ENCODE peak calls at places on chromosome 19, in ten cellular contexts. R is ovary, D is HCT116, G is K562, J is endodermal cell, E is fibroblast of the aortic adventitia, Z is astrocyte, Y is body of pancreas, W is aorta, O is IMR-90. T is an unnamed sample.

GRCh38 chr19:28596561-28597071 is 616.3 kb downstream of the UQCRFS1 start:
- DNase-seq in Y (peak), G (no peak), J (no peak), Z (no peak), O (no peak), W (no peak), R (no peak), E (no peak), D (no peak), T (no peak)

GRCh38 chr19:871446-872265 is 12.2 kb downstream of the CFD start:
- DNase-seq in Y (no peak), W (no peak), J (peak), D (no peak), R (peak), G (peak), O (peak), Z (peak), E (no peak), T (no peak)

GRCh38 chr19:7986321-7987083 is 18.9 kb downstream of the ELAVL1 start:
- DNase-seq in O (peak), Y (no peak), W (no peak), R (no peak), J (no peak), D (no peak), Z (peak), G (no peak), E (peak), T (peak)

GRCh38 chr19:3135961-3136683 is at the start of gene GNA15:
- DNase-seq in E (no peak), R (peak), D (no peak), Z (no peak), O (no peak), Y (no peak), W (peak), J (peak), G (no peak), T (no peak)

GRCh38 chr19:23832717-23833327 is 74.1 kb upstream of the ZNF681 start:
- DNase-seq in G (no peak), O (no peak), Z (no peak), W (no peak), R (no peak), E (peak), Y (no peak), J (no peak), D (no peak), T (no peak)

GRCh38 chr19:32291876-32292275 is 53.5 kb upstream of the ZNF507 start:
- DNase-seq in W (no peak), O (no peak), R (no peak), E (no peak), J (no peak), D (no peak), Y (no peak), G (no peak), Z (no peak), T (no peak)

GRCh38 chr19:33248954-33249613 is 23.4 kb upstream of the SLC7A10 start:
- DNase-seq in J (no peak), D (no peak), W (peak), O (no peak), Z (no peak), Y (no peak), R (no peak), E (no peak), G (no peak), T (peak)

GRCh38 chr19:58355215-58355796 is 2.0 kb upstream of the A1BG start:
- DNase-seq in Z (no peak), W (no peak), E (no peak), Y (no peak), O (no peak), R (no peak), D (no peak), J (no peak), G (no peak), T (no peak)

GRCh38 chr19:12996542-12997094 is 1.3 kb downstream of the NFIX start:
- DNase-seq in D (no peak), O (peak), J (peak), R (peak), W (no peak), Y (peak), Z (no peak), G (peak), E (peak), T (no peak)

GRCh38 chr19:16588089-16588823 is 16.0 kb upstream of the SLC35E1 start:
- DNase-seq in G (peak), R (peak), E (peak), J (no peak), D (no peak), O (peak), W (no peak), Y (peak), Z (peak), T (no peak)

GRCh38 chr19:43633520-43633919 is 6.1 kb downstream of the CADM4 start:
- DNase-seq in G (no peak), D (no peak), E (no peak), W (no peak), J (no peak), Y (no peak), R (no peak), O (no peak), Z (no peak), T (no peak)

GRCh38 chr19:920051-920857 is 3.1 kb downstream of the KISS1R start:
- DNase-seq in D (no peak), Y (no peak), E (peak), J (peak), Z (no peak), O (no peak), G (no peak), W (no peak), R (peak), T (no peak)

GRCh38 chr19:48752511-48753365 is at the start of gene FUT1:
- DNase-seq in Y (peak), Z (no peak), J (peak), D (peak), W (peak), E (no peak), R (no peak), O (no peak), G (peak), T (no peak)

GRCh38 chr19:56114051-56114694 is 6.9 kb downstream of the ZNF787 start:
- DNase-seq in E (no peak), J (peak), G (no peak), D (no peak), Y (no peak), O (no peak), Z (no peak), R (no peak), W (no peak), T (no peak)

GRCh38 chr19:32599736-32600157 is 18.8 kb downstream of the PDCD5 start:
- DNase-seq in J (peak), G (peak), Z (peak), D (peak), E (peak), R (no peak), Y (peak), W (no peak), O (peak), T (peak)

DNA sequence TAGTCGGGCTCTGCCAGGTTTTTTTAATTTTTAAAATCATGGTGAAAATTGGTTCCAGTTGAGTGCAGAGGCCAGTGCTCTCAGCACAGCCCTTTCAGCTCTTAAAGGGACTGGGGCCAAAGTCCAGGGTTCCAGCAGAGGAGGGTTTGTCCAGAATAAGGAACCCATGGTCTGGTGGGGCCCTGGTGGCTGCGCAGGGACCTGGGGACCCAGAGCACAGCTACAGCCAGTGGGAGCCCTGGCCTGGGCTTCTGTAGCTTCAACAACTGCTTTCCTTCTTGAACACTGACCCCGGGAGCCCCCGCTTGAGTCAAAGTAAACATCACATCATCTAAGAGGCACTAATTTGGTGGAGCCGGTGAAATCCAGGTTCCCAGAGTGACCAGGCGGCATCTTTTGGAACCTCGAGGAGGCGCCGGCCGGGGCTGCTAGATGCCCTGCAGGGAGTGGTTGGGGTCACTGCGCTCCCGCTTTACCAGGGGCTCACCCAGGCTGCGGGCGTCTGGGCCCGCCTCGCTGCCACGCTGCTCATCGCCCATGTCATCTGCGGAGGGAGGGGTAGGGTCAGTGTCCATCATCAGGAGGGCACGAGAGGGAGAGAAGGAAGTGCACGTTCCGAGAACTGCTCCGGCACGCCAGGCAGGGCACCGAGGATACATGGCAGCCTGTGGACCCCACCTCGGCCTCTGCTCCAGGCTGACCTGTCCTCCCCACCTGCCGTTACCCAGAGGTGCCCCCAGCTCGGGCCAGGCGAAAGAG is 16.6 kb upstream of the RANBP3 start:
- DNase-seq in J (no peak), R (no peak), O (no peak), Z (no peak), G (no peak), W (no peak), E (no peak), Y (no peak), D (no peak), T (no peak)
- H3K4me3 ChIP-seq in J (no peak), R (no peak), O (no peak), Z (no peak), G (no peak), W (no peak), E (no peak), Y (no peak), D (no peak), T (no peak)

GRCh38 chr19:30686911-30687566 is 314.9 kb downstream of the ZNF536 start:
- DNase-seq in D (no peak), W (no peak), R (no peak), O (no peak), Z (no peak), E (no peak), J (peak), G (no peak), Y (no peak), T (no peak)

GRCh38 chr19:30690525-30690924 is 318.3 kb downstream of the ZNF536 start:
- DNase-seq in D (no peak), O (no peak), W (no peak), R (no peak), E (no peak), Y (no peak), J (no peak), G (no peak), Z (no peak), T (no peak)

GRCh38 chr19:30690935-30691505 is 318.8 kb downstream of the ZNF536 start:
- DNase-seq in Y (no peak), D (no peak), W (no peak), R (no peak), Z (no peak), O (no peak), E (no peak), G (no peak), J (peak), T (no peak)

GRCh38 chr19:30688696-30689095 is 316.5 kb downstream of the ZNF536 start:
- DNase-seq in R (no peak), G (no peak), Y (no peak), J (no peak), W (no peak), Z (no peak), D (no peak), E (no peak), O (no peak), T (no peak)

DNA sequence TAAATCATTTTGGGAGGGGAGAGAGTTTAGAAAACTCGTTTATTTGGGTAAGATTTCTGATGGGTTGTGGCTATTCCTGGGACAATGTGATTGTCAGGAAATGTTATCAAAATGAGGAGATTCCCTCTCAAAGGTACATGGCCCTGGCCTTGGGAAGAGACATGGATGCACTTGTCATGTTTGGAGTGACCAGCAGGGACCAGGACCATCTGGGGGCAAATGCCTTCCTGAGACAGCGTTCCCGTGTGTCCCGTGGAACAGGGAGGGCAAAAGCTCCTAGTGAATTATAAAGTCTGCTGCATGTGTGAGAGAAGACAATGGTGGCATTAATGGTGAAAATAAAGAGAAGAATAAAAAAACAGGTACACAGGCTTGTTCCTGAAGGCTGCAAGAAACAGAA is 317.3 kb downstream of the ZNF536 start:
- DNase-seq in Z (no peak), E (no peak), W (no peak), J (no peak), O (no peak), Y (no peak), D (no peak), G (no peak), R (no peak), T (no peak)
- H3K4me3 ChIP-seq in Z (no peak), E (no peak), W (no peak), J (no peak), O (no peak), Y (no peak), D (no peak), G (no peak), R (no peak), T (no peak)

GRCh38 chr19:39031368-39032163 is 783 bp downstream of the FBXO27 start:
- DNase-seq in E (peak), G (peak), R (peak), Y (peak), O (no peak), Z (peak), W (peak), D (peak), J (peak), T (peak)
- H3K4me3 ChIP-seq in E (peak), G (peak), R (peak), Y (peak), O (peak), Z (peak), W (peak), D (peak), J (peak), T (peak)

GRCh38 chr19:47421844-47422395 is 2.6 kb upstream of the MEIS3 start:
- DNase-seq in J (peak), D (no peak), O (no peak), Z (peak), R (no peak), E (no peak), Y (no peak), G (no peak), W (no peak), T (no peak)
- H3K4me3 ChIP-seq in J (peak), D (no peak), O (no peak), Z (no peak), R (no peak), E (no peak), Y (no peak), G (no peak), W (no peak), T (no peak)

DNA sequence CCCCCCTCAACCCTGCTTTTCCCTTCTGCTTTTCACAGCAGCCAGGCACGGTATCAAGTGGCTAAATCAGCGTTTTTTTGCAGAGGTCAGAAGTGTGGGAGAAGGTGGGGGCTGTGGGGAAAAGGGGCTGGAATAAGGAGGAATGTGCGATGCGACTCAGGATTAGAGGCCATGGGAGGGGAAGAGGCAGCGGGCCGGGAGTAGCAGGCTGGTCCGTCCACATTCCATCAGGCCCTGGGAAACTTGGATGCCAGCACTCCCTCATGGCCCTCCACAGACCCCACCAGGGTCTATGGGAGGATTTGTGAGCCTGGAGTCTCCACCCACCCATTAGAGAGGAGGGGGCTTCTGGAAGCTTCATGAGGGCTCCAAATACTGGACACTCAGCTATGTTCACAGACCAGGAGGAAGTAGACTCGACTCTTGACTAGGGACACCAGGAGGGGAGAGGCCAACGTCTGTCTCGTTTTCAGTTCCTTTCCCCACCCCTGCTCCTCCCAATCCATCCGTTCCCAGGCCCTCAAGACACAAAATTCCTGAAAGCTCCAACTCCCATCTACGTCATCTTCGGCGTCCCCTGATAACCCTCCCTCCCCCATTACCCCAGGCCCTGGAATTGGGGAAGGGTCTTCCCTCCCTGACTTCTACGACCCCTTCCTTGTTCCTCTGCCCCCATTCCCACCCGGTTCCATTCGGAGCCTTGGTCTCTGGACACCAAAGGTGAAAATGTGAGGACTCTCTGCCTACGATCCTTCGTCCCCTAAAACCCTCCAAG is 3.3 kb upstream of the KCNC3 start:
- DNase-seq in Y (no peak), O (no peak), Z (no peak), G (peak), W (peak), E (no peak), D (no peak), R (no peak), J (peak), T (no peak)
- H3K4me3 ChIP-seq in Y (no peak), O (no peak), Z (no peak), G (peak), W (no peak), E (no peak), D (peak), R (no peak), J (peak), T (peak)

GRCh38 chr19:46495789-46496099 is at the start of gene PNMA8B:
- DNase-seq in R (peak), Z (no peak), Y (peak), E (peak), W (peak), O (peak), G (peak), J (peak), D (no peak), T (no peak)
- H3K4me3 ChIP-seq in R (peak), Z (peak), Y (no peak), E (peak), W (no peak), O (peak), G (no peak), J (peak), D (no peak), T (no peak)

DNA sequence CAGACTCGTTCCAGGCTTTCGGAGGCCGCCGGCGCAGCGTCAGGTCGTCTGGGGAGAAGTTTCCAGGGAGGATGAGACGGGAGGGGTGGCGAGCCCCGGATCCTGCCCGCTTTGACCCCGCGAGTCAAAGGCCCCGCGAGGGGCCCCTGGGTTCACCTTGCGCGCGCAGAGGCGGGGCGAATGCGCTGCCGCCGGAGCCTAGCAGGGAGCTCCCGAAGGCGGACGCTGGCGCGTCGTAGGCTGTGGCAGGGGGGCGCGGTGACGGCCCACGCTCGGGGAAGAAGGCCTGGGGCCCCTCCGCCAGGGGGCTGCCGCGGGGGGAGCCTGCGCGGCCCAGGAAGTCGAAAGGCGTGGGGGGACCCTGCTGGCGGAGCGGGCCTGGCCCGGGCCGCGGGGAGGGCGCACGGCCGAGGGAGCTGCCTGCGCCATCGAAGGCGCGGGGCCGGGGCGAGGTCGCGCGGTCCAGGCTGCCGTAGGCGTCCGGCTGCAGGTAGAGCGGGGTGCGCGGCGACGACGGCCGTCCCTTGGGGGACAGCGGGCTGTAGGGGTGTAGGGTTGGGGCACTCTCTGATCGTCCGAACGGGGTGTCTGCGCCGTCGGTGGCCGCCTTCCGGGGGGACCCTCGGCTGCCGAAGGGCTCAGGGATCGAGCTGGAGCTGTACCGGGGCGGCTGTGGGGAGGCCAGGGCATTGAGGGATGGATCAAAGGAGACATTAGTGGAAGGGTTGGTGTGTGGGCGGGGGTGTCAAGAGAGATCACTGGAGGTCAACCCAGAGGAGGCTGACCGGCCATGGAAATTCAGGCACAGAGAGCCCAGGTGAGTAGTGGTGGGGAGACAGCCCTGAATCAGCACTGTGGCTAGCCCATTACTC is 8.2 kb downstream of the PPP1R13L start:
- DNase-seq in D (no peak), J (peak), O (no peak), Y (no peak), G (no peak), R (no peak), W (no peak), Z (no peak), E (no peak), T (no peak)
- H3K4me3 ChIP-seq in D (no peak), J (no peak), O (no peak), Y (no peak), G (no peak), R (no peak), W (no peak), Z (no peak), E (no peak), T (no peak)

DNA sequence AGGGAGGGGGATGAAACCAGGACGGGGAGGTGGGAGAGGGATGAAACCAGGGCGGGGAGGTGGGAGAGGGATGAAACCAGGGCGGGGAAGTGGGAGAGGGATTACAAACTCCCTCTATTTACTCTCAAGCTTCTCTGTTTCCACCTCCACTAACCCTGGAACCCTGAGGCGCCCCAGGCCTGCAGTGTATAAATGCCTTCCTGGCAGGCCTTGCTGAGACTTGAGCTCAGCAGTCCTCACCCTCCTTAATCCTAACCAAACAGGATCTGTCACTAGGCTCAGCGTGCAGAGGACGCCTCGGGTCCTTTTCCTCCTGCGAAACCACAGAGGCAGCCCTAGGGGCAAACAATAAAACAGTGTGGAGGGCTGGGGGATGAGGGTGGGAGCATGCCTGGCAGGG is 32.1 kb upstream of the OR1M1 start:
- DNase-seq in R (no peak), G (no peak), Y (no peak), J (peak), Z (no peak), D (no peak), W (no peak), E (no peak), O (no peak), T (peak)
- H3K4me3 ChIP-seq in R (no peak), G (no peak), Y (no peak), J (peak), Z (no peak), D (no peak), W (no peak), E (no peak), O (no peak), T (no peak)

GRCh38 chr19:6117534-6117933 is 7.2 kb upstream of the RFX2 start:
- DNase-seq in G (no peak), O (no peak), Y (no peak), J (no peak), Z (no peak), D (no peak), W (no peak), E (no peak), R (no peak), T (no peak)
- H3K4me3 ChIP-seq in G (no peak), O (no peak), Y (no peak), J (no peak), Z (no peak), D (no peak), W (no peak), E (no peak), R (no peak), T (no peak)

DNA sequence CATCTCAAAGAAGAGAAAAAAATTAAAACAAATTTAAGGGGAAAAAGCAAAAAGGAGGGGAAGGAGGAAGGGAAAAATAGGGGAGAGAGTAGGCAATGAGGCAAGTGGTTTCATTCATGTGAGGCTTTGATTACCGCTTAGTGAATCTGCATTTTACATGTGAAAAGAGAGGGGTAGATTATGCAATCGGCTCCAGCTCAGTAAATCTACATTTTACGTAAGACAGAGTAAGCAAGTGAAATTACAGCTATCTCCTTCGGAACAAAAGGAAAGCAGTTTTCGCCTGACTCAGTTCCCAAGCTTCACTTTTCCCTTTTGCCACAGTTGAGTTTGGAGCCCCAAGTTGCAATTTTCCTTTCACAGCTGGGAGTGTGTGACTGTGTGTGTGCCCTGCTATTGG is 16.0 kb upstream of the OLFM2 start:
- DNase-seq in D (no peak), R (no peak), G (no peak), O (no peak), Z (no peak), Y (no peak), E (no peak), W (no peak), J (no peak), T (no peak)
- H3K4me3 ChIP-seq in D (no peak), R (no peak), G (no peak), O (no peak), Z (no peak), Y (no peak), E (no peak), W (no peak), J (no peak), T (no peak)

T was measured in A549.